ENCODE peak calls at places on chromosomes 12 and 14, in nine cellular contexts. One of them, this sample, is unnamed.
A peak's percentile ranks its signal among the peaks of the same experiment; 100 is the strongest.

GRCh38 chr14:74891870-74892269 is 10.2 kb downstream of the DLST start:
- DNase-seq in AG09309: no peak
- DNase-seq in AG04450: no peak
- DNase-seq in K562: no peak
- DNase-seq in body of pancreas: no peak
- DNase-seq in fibroblast of the aortic adventitia: peak; percentile 68
- DNase-seq in astrocyte of the cerebellum: no peak
- DNase-seq in GM06990: no peak
- DNase-seq in Peyer's patch: no peak
- DNase-seq in this sample: peak; percentile 63

GRCh38 chr14:43449291-43449690 is 1057.8 kb downstream of the FSCB start:
- DNase-seq in AG09309: no peak
- DNase-seq in AG04450: no peak
- DNase-seq in K562: no peak
- DNase-seq in body of pancreas: no peak
- DNase-seq in fibroblast of the aortic adventitia: no peak
- DNase-seq in astrocyte of the cerebellum: no peak
- DNase-seq in GM06990: no peak
- DNase-seq in Peyer's patch: no peak
- DNase-seq in this sample: peak; percentile 31

GRCh38 chr14:89303452-89304435 is 113.3 kb downstream of the FOXN3 start:
- DNase-seq in AG09309: peak; percentile 67
- DNase-seq in AG04450: peak; percentile 82
- DNase-seq in K562: no peak
- DNase-seq in body of pancreas: peak; percentile 55
- DNase-seq in fibroblast of the aortic adventitia: peak; percentile 86
- DNase-seq in astrocyte of the cerebellum: peak; percentile 41
- DNase-seq in GM06990: peak; percentile 78
- DNase-seq in Peyer's patch: peak; percentile 60
- DNase-seq in this sample: peak; percentile 97

GRCh38 chr12:510071-510825 is 50.5 kb downstream of the B4GALNT3 start:
- DNase-seq in AG09309: no peak
- DNase-seq in AG04450: no peak
- DNase-seq in K562: no peak
- DNase-seq in body of pancreas: peak; percentile 40
- DNase-seq in fibroblast of the aortic adventitia: no peak
- DNase-seq in astrocyte of the cerebellum: no peak
- DNase-seq in GM06990: no peak
- DNase-seq in Peyer's patch: no peak
- DNase-seq in this sample: no peak

GRCh38 chr14:104974665-104975390 is 3.3 kb downstream of the AHNAK2 start:
- DNase-seq in AG09309: no peak
- DNase-seq in AG04450: no peak
- DNase-seq in K562: no peak
- DNase-seq in body of pancreas: no peak
- DNase-seq in fibroblast of the aortic adventitia: no peak
- DNase-seq in astrocyte of the cerebellum: no peak
- DNase-seq in GM06990: no peak
- DNase-seq in Peyer's patch: no peak
- DNase-seq in this sample: no peak

GRCh38 chr12:128844031-128844635 is 9.1 kb upstream of the GLT1D1 start:
- DNase-seq in AG09309: no peak
- DNase-seq in AG04450: no peak
- DNase-seq in K562: no peak
- DNase-seq in body of pancreas: peak; percentile 50
- DNase-seq in fibroblast of the aortic adventitia: no peak
- DNase-seq in astrocyte of the cerebellum: no peak
- DNase-seq in GM06990: no peak
- DNase-seq in Peyer's patch: no peak
- DNase-seq in this sample: no peak

GRCh38 chr14:41022932-41023331 is 583.7 kb upstream of the LRFN5 start:
- DNase-seq in AG09309: no peak
- DNase-seq in AG04450: no peak
- DNase-seq in K562: no peak
- DNase-seq in body of pancreas: no peak
- DNase-seq in fibroblast of the aortic adventitia: no peak
- DNase-seq in astrocyte of the cerebellum: no peak
- DNase-seq in GM06990: no peak
- DNase-seq in Peyer's patch: no peak
- DNase-seq in this sample: peak; percentile 11

GRCh38 chr12:114764516-114764915 is 80.5 kb upstream of the TBX3 start:
- DNase-seq in AG09309: no peak
- DNase-seq in AG04450: no peak
- DNase-seq in K562: no peak
- DNase-seq in body of pancreas: no peak
- DNase-seq in fibroblast of the aortic adventitia: no peak
- DNase-seq in astrocyte of the cerebellum: no peak
- DNase-seq in GM06990: no peak
- DNase-seq in Peyer's patch: no peak
- DNase-seq in this sample: no peak

GRCh38 chr12:47085815-47086252 is 6.1 kb upstream of the AMIGO2 start:
- DNase-seq in AG09309: no peak
- DNase-seq in AG04450: no peak
- DNase-seq in K562: no peak
- DNase-seq in body of pancreas: peak; percentile 23
- DNase-seq in fibroblast of the aortic adventitia: peak; percentile 60
- DNase-seq in astrocyte of the cerebellum: peak; percentile 59
- DNase-seq in GM06990: no peak
- DNase-seq in Peyer's patch: peak; percentile 33
- DNase-seq in this sample: peak; percentile 81

GRCh38 chr14:89534896-89535615 is 118.0 kb upstream of the FOXN3 start:
- DNase-seq in AG09309: peak; percentile 17
- DNase-seq in AG04450: peak; percentile 21
- DNase-seq in K562: no peak
- DNase-seq in body of pancreas: no peak
- DNase-seq in fibroblast of the aortic adventitia: peak; percentile 57
- DNase-seq in astrocyte of the cerebellum: no peak
- DNase-seq in GM06990: no peak
- DNase-seq in Peyer's patch: no peak
- DNase-seq in this sample: peak; percentile 66

GRCh38 chr12:47790676-47791350 is 17.8 kb downstream of the SLC48A1 start:
- DNase-seq in AG09309: no peak
- DNase-seq in AG04450: no peak
- DNase-seq in K562: no peak
- DNase-seq in body of pancreas: no peak
- DNase-seq in fibroblast of the aortic adventitia: no peak
- DNase-seq in astrocyte of the cerebellum: no peak
- DNase-seq in GM06990: no peak
- DNase-seq in Peyer's patch: no peak
- DNase-seq in this sample: no peak

GRCh38 chr12:103538397-103538796 is 42.6 kb upstream of the C12orf42 start:
- DNase-seq in AG09309: no peak
- DNase-seq in AG04450: no peak
- DNase-seq in K562: no peak
- DNase-seq in body of pancreas: no peak
- DNase-seq in fibroblast of the aortic adventitia: no peak
- DNase-seq in astrocyte of the cerebellum: no peak
- DNase-seq in GM06990: no peak
- DNase-seq in Peyer's patch: no peak
- DNase-seq in this sample: no peak

GRCh38 chr14:51205486-51205885 is 34.6 kb upstream of the TMX1 start:
- DNase-seq in AG09309: no peak
- DNase-seq in AG04450: no peak
- DNase-seq in K562: no peak
- DNase-seq in body of pancreas: no peak
- DNase-seq in fibroblast of the aortic adventitia: no peak
- DNase-seq in astrocyte of the cerebellum: peak; percentile 2
- DNase-seq in GM06990: no peak
- DNase-seq in Peyer's patch: no peak
- DNase-seq in this sample: no peak

GRCh38 chr12:116818341-116818856 is 62.8 kb downstream of the HRK start:
- DNase-seq in AG09309: no peak
- DNase-seq in AG04450: no peak
- DNase-seq in K562: no peak
- DNase-seq in body of pancreas: peak; percentile 32
- DNase-seq in fibroblast of the aortic adventitia: peak; percentile 14
- DNase-seq in astrocyte of the cerebellum: no peak
- DNase-seq in GM06990: no peak
- DNase-seq in Peyer's patch: peak; percentile 29
- DNase-seq in this sample: peak; percentile 7

GRCh38 chr14:105857816-105858675 is 331.7 kb downstream of the TMEM121 start:
- DNase-seq in AG09309: no peak
- DNase-seq in AG04450: no peak
- DNase-seq in K562: no peak
- DNase-seq in body of pancreas: no peak
- DNase-seq in fibroblast of the aortic adventitia: no peak
- DNase-seq in astrocyte of the cerebellum: no peak
- DNase-seq in GM06990: no peak
- DNase-seq in Peyer's patch: peak; percentile 17
- DNase-seq in this sample: no peak

GRCh38 chr12:88756153-88756552 is 175.9 kb upstream of the KITLG start:
- DNase-seq in AG09309: no peak
- DNase-seq in AG04450: no peak
- DNase-seq in K562: no peak
- DNase-seq in body of pancreas: no peak
- DNase-seq in fibroblast of the aortic adventitia: no peak
- DNase-seq in astrocyte of the cerebellum: no peak
- DNase-seq in GM06990: no peak
- DNase-seq in Peyer's patch: no peak
- DNase-seq in this sample: no peak

GRCh38 chr12:104057771-104058197 is 6.5 kb upstream of the HCFC2 start:
- DNase-seq in AG09309: no peak
- DNase-seq in AG04450: no peak
- DNase-seq in K562: peak; percentile 19
- DNase-seq in body of pancreas: no peak
- DNase-seq in fibroblast of the aortic adventitia: peak; percentile 47
- DNase-seq in astrocyte of the cerebellum: no peak
- DNase-seq in GM06990: no peak
- DNase-seq in Peyer's patch: no peak
- DNase-seq in this sample: peak; percentile 42

GRCh38 chr14:43215524-43215923 is 1291.6 kb downstream of the FSCB start:
- DNase-seq in AG09309: no peak
- DNase-seq in AG04450: no peak
- DNase-seq in K562: no peak
- DNase-seq in body of pancreas: no peak
- DNase-seq in fibroblast of the aortic adventitia: no peak
- DNase-seq in astrocyte of the cerebellum: no peak
- DNase-seq in GM06990: no peak
- DNase-seq in Peyer's patch: no peak
- DNase-seq in this sample: no peak

GRCh38 chr12:120110550-120111501 is 5.7 kb downstream of the RAB35 start:
- DNase-seq in AG09309: no peak
- DNase-seq in AG04450: no peak
- DNase-seq in K562: no peak
- DNase-seq in body of pancreas: peak; percentile 72
- DNase-seq in fibroblast of the aortic adventitia: no peak
- DNase-seq in astrocyte of the cerebellum: no peak
- DNase-seq in GM06990: peak; percentile 77
- DNase-seq in Peyer's patch: peak; percentile 71
- DNase-seq in this sample: no peak
- H3K4me3 ChIP-seq in AG09309: no peak overlapping the region
- H3K4me3 ChIP-seq in AG04450: no peak overlapping the region
- H3K4me3 ChIP-seq in K562: no peak overlapping the region
- H3K4me3 ChIP-seq in body of pancreas: no peak overlapping the region
- H3K4me3 ChIP-seq in fibroblast of the aortic adventitia: no peak overlapping the region
- H3K4me3 ChIP-seq in astrocyte of the cerebellum: no peak overlapping the region
- H3K4me3 ChIP-seq in GM06990: peak overlapping the region; percentile 38
- H3K4me3 ChIP-seq in Peyer's patch: peak overlapping the region; percentile 18
- H3K4me3 ChIP-seq in this sample: no peak overlapping the region

DNA sequence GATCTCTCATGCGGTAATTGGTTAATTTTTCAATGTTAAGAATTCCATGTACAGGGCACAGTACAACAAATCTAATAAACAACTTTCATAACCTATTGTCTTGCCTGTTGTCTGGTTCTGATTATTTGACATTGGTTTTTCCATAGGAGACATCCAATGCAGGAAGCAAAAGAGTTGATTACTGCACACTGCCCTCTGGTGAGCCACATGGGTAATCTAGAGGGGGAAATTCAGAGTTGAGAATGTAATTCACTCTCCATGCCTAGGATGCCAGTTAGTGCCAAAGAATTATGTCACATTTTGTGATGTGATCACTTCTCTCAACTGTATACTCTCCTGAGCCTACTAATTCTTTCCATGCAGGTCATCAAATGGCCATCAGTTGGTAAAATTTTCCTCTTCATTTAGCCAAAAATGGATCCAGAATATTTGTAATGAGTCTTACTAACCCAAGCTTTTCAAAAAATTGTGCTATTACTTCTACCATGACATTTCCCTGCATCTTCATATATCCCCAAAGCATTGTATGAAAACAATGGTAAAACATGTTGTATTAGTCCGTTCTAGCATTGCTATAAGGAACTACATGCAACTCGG is 17.7 kb upstream of the CCDC91 start:
- DNase-seq in AG09309: peak; percentile 44
- DNase-seq in AG04450: peak; percentile 21
- DNase-seq in K562: peak; percentile 24
- DNase-seq in body of pancreas: peak; percentile 48
- DNase-seq in fibroblast of the aortic adventitia: peak; percentile 81
- DNase-seq in astrocyte of the cerebellum: peak; percentile 48
- DNase-seq in GM06990: no peak
- DNase-seq in Peyer's patch: no peak
- DNase-seq in this sample: peak; percentile 53
- TF ChIP-seq CTCF in AG09309: peak; percentile 75
- TF ChIP-seq CTCF in AG04450: peak; percentile 84
- TF ChIP-seq CTCF in K562: peak; percentile 73
- TF ChIP-seq CTCF in body of pancreas: peak; percentile 57
- TF ChIP-seq CTCF in fibroblast of the aortic adventitia: peak; percentile 79
- TF ChIP-seq CTCF in astrocyte of the cerebellum: peak; percentile 74
- TF ChIP-seq CTCF in GM06990: peak; percentile 40
- TF ChIP-seq CTCF in Peyer's patch: no peak
- TF ChIP-seq CTCF in this sample: peak; percentile 78

GRCh38 chr12:13982010-13982409 is 608 bp upstream of the GRIN2B start:
- DNase-seq in AG09309: no peak
- DNase-seq in AG04450: no peak
- DNase-seq in K562: peak; percentile 11
- DNase-seq in body of pancreas: no peak
- DNase-seq in fibroblast of the aortic adventitia: no peak
- DNase-seq in astrocyte of the cerebellum: no peak
- DNase-seq in GM06990: peak; percentile 30
- DNase-seq in Peyer's patch: no peak
- DNase-seq in this sample: no peak
- H3K4me3 ChIP-seq in AG09309: no peak overlapping the region
- H3K4me3 ChIP-seq in AG04450: no peak overlapping the region
- H3K4me3 ChIP-seq in K562: no peak overlapping the region
- H3K4me3 ChIP-seq in body of pancreas: no peak overlapping the region
- H3K4me3 ChIP-seq in fibroblast of the aortic adventitia: no peak overlapping the region
- H3K4me3 ChIP-seq in astrocyte of the cerebellum: no peak overlapping the region
- H3K4me3 ChIP-seq in GM06990: no peak overlapping the region
- H3K4me3 ChIP-seq in Peyer's patch: peak overlapping the region; percentile 45
- H3K4me3 ChIP-seq in this sample: no peak overlapping the region

DNA sequence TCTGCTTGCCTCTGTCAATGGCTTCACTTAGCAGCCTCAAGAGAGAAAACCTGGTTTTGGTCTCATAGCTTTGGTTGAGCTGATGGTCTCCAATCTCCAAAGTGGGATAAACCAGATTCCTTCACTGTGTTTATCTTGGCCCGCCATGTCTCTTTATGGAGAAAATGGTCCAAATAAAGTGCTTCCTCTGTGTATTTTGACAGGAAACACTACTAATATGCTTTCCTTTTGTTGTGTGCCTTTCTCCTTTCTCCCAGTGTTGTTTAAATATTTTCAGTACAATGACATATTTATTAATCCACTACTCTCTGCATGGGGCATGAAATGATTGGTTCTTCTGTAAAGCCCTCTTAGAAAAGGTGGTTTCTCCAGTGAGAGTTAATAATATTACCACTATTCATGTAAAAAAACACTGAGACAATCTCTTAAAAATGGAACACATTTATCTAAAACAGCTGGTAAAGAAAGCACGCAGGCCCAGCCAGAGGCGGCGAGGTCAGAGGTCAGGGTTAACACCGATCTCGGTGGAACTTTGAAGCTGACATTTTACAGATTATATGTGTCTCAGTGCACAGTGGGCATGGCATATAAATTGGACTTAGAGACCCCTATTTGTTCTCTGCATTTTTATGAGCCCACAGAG is 24.2 kb downstream of the TMEM30B start:
- DNase-seq in AG09309: no peak
- DNase-seq in AG04450: no peak
- DNase-seq in K562: no peak
- DNase-seq in body of pancreas: no peak
- DNase-seq in fibroblast of the aortic adventitia: peak; percentile 28
- DNase-seq in astrocyte of the cerebellum: no peak
- DNase-seq in GM06990: no peak
- DNase-seq in Peyer's patch: no peak
- DNase-seq in this sample: no peak
- TF ChIP-seq CTCF in AG09309: no peak
- TF ChIP-seq CTCF in AG04450: no peak
- TF ChIP-seq CTCF in K562: no peak
- TF ChIP-seq CTCF in body of pancreas: no peak
- TF ChIP-seq CTCF in fibroblast of the aortic adventitia: no peak
- TF ChIP-seq CTCF in astrocyte of the cerebellum: no peak
- TF ChIP-seq CTCF in GM06990: no peak
- TF ChIP-seq CTCF in Peyer's patch: no peak
- TF ChIP-seq CTCF in this sample: no peak